ENCODE peak calls at places on chromosomes 12 and 14, in five cellular contexts. N is Karpas-422, H is MM.1S, L is uterus, I is pancreas. W is an unnamed sample.

GRCh38 chr14:74510955-74511354 is 17.4 kb downstream of the ISCA2 start:
- DNase-seq in L (no peak), I (no peak), H (no peak), N (no peak), W (no peak)

GRCh38 chr14:104665092-104665662 is 24.2 kb upstream of the INF2 start:
- DNase-seq in H (no peak), N (no peak), I (no peak), L (no peak), W (no peak)

GRCh38 chr14:68451676-68452387 is 341.0 kb downstream of the ZFP36L1 start:
- DNase-seq in L (no peak), H (no peak), I (no peak), N (no peak), W (no peak)

GRCh38 chr14:76261371-76261811 is 109.7 kb downstream of the GPATCH2L start:
- DNase-seq in I (no peak), N (no peak), H (no peak), L (no peak), W (no peak)

GRCh38 chr14:58092231-58092630 is 59.8 kb downstream of the ARMH4 start:
- DNase-seq in N (no peak), H (no peak), I (no peak), L (no peak), W (no peak)

GRCh38 chr12:86600664-86601231 is 344.6 kb upstream of the MGAT4C start:
- DNase-seq in H (no peak), I (no peak), L (peak), N (no peak), W (no peak)

GRCh38 chr14:104732355-104732804 is 8.4 kb downstream of the ADSS1 start:
- DNase-seq in I (no peak), H (no peak), L (no peak), N (no peak), W (no peak)

GRCh38 chr12:6927379-6927991 is at the start of gene ATN1:
- DNase-seq in N (peak), H (no peak), L (peak), I (peak), W (peak)

GRCh38 chr12:73863541-73863940 is 674.1 kb upstream of the ATXN7L3B start:
- DNase-seq in H (no peak), N (no peak), L (no peak), I (no peak), W (no peak)

GRCh38 chr14:74456684-74457083 is 30.7 kb upstream of the SYNDIG1L start:
- DNase-seq in H (no peak), I (no peak), N (no peak), L (no peak), W (no peak)

GRCh38 chr14:93171366-93171765 is 13.3 kb downstream of the MOAP1 start:
- DNase-seq in I (no peak), H (no peak), L (no peak), N (no peak), W (no peak)

GRCh38 chr14:47044841-47045240 is 393.3 kb upstream of the RPL10L start:
- DNase-seq in I (no peak), L (no peak), N (no peak), H (no peak), W (no peak)

GRCh38 chr14:34301107-34301734 is 160.8 kb downstream of the SPTSSA start:
- DNase-seq in I (peak), H (peak), N (peak), L (no peak), W (no peak)

GRCh38 chr12:127162902-127163301 is 1104.1 kb upstream of the TMEM132C start:
- DNase-seq in N (no peak), I (no peak), H (peak), L (no peak), W (no peak)

GRCh38 chr12:19771858-19772257 is 332.6 kb downstream of the AEBP2 start:
- DNase-seq in H (no peak), L (no peak), I (no peak), N (no peak), W (no peak)

GRCh38 chr12:45234134-45234865 is 18.4 kb downstream of the ANO6 start:
- DNase-seq in I (peak), H (no peak), L (peak), N (no peak), W (no peak)

GRCh38 chr12:25769076-25769945 is 189.2 kb upstream of the RASSF8 start:
- DNase-seq in N (no peak), I (no peak), L (no peak), H (no peak), W (no peak)

GRCh38 chr14:80872645-80873044 is 68.9 kb downstream of the CEP128 start:
- DNase-seq in N (no peak), H (no peak), L (no peak), I (no peak), W (no peak)

GRCh38 chr14:55107766-55108554 is 21.1 kb upstream of the LGALS3 start:
- DNase-seq in H (no peak), N (no peak), I (peak), L (peak), W (no peak)

GRCh38 chr14:67490201-67490600 is 1.7 kb upstream of the TMEM229B start:
- DNase-seq in H (no peak), N (no peak), I (no peak), L (no peak), W (no peak)

GRCh38 chr12:123882306-123882705 is 90.3 kb downstream of the CCDC92 start:
- DNase-seq in H (no peak), N (no peak), L (no peak), I (no peak), W (no peak)

GRCh38 chr12:68428211-68428610 is 96.0 kb upstream of the MDM1 start:
- DNase-seq in I (no peak), N (no peak), H (no peak), L (no peak), W (no peak)

GRCh38 chr14:74552623-74553022 is 59.1 kb downstream of the ISCA2 start:
- DNase-seq in I (no peak), H (no peak), L (peak), N (no peak), W (no peak)

GRCh38 chr12:65787056-65787855 is 37.0 kb upstream of the HMGA2 start:
- DNase-seq in I (no peak), N (no peak), H (no peak), L (no peak), W (no peak)

GRCh38 chr12:109927622-109928021 is 27.5 kb downstream of the TCHP start:
- DNase-seq in I (no peak), L (no peak), H (no peak), N (peak), W (no peak)

GRCh38 chr14:73729556-73730265 is 15.5 kb upstream of the PNMA1 start:
- DNase-seq in N (no peak), L (no peak), I (no peak), H (no peak), W (no peak)

GRCh38 chr12:117580718-117581062 is 219.3 kb upstream of the NOS1 start:
- DNase-seq in I (peak), N (peak), H (peak), L (peak), W (peak)

GRCh38 chr12:89328483-89329030 is 23.7 kb downstream of the DUSP6 start:
- DNase-seq in I (no peak), L (no peak), H (no peak), N (no peak), W (no peak)

GRCh38 chr12:93167841-93168492 is 209.8 kb upstream of the NUDT4 start:
- DNase-seq in N (no peak), H (peak), L (no peak), I (no peak), W (no peak)

GRCh38 chr12:93802293-93802692 is 125.1 kb downstream of the CRADD start:
- DNase-seq in N (no peak), H (no peak), I (no peak), L (no peak), W (no peak)

GRCh38 chr12:85281947-85282312 is 1.9 kb downstream of the ALX1 start:
- DNase-seq in H (no peak), N (no peak), I (no peak), L (no peak), W (no peak)

GRCh38 chr12:57135487-57135886 is 7.2 kb downstream of the LRP1 start:
- DNase-seq in H (no peak), N (no peak), L (peak), I (no peak), W (no peak)

GRCh38 chr14:65043893-65044595 is 57.3 kb downstream of the FNTB start:
- DNase-seq in N (no peak), L (no peak), H (no peak), I (no peak), W (no peak)

GRCh38 chr14:46036099-46036498 is 615.5 kb downstream of the RPL10L start:
- DNase-seq in H (no peak), I (no peak), L (no peak), N (no peak), W (no peak)

GRCh38 chr12:14262771-14263511 is 102.5 kb upstream of the ATF7IP start:
- DNase-seq in L (no peak), I (no peak), H (no peak), N (no peak), W (no peak)

GRCh38 chr12:14260011-14260993 is 105.2 kb upstream of the ATF7IP start:
- DNase-seq in N (no peak), H (no peak), L (peak), I (peak), W (peak)

GRCh38 chr12:14263742-14264141 is 101.7 kb upstream of the ATF7IP start:
- DNase-seq in N (no peak), L (no peak), H (no peak), I (no peak), W (no peak)

GRCh38 chr12:14261096-14261495 is 104.4 kb upstream of the ATF7IP start:
- DNase-seq in N (no peak), H (no peak), L (peak), I (no peak), W (no peak)

GRCh38 chr12:14261861-14262260 is 103.6 kb upstream of the ATF7IP start:
- DNase-seq in L (no peak), N (no peak), I (no peak), H (no peak), W (no peak)
- H3K27ac ChIP-seq in L (peak), N (no peak), I (no peak), H (no peak), W (no peak)

GRCh38 chr14:37598973-37599526 is 3.6 kb downstream of the TTC6 start:
- DNase-seq in H (no peak), N (no peak), I (no peak), L (no peak), W (no peak)

GRCh38 chr14:37601849-37602248 is 6.4 kb downstream of the TTC6 start:
- DNase-seq in L (no peak), I (no peak), N (no peak), H (no peak), W (no peak)

GRCh38 chr14:37602605-37603453 is 7.4 kb downstream of the TTC6 start:
- DNase-seq in I (no peak), H (no peak), N (no peak), L (no peak), W (no peak)

GRCh38 chr14:37599527-37600368 is 4.3 kb downstream of the TTC6 start:
- DNase-seq in I (no peak), L (no peak), H (no peak), N (no peak), W (no peak)

DNA sequence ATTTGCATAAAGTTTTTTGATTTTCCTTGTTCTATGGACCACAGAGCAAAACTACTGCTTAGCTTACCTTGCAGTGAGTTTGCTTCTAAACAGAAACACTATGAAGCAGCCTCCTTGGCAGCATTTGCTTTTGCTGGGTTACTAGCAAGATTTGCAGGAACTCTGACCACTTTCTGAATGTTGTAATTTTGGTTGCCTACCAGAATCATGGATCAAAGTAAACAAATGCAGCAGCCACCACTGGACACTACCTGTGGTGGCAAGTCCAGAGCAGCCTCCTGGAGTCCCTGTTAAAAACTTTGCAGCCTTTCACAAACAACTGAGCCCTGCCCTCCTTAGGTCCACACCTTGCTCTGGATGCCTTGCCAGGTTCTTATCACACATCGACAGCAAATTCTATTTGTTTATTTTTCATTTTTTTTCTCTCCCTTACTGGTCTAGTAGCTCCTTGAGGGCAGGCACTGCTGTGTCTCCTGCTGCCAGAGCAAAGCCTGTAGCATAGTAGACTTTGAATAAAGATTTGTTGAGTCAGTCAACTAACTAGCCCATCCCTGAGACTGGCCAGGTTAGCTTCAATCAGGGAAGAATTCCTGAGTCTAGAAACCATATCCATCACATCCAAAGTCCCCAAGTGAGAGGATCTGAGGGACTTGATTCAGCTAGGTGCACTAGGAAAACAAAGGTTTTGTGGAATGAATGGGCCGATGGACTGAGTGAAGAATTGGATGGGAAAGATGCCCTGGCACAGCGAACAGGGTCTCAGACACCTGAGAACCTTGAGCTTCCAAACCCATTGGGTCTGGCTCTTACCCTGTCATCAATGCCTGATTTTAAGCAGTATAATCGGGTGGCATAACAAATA is 5.7 kb downstream of the TTC6 start:
- DNase-seq in I (no peak), L (no peak), N (no peak), H (no peak), W (no peak)
- H3K27ac ChIP-seq in I (no peak), L (no peak), N (no peak), H (no peak), W (no peak)

GRCh38 chr14:90552465-90553297 is 155.9 kb downstream of the CALM1 start:
- DNase-seq in I (no peak), H (no peak), L (no peak), N (no peak), W (no peak)

GRCh38 chr14:90553921-90554336 is 157.1 kb downstream of the CALM1 start:
- DNase-seq in N (no peak), L (no peak), H (no peak), I (no peak), W (no peak)

GRCh38 chr14:90551733-90552464 is 155.1 kb downstream of the CALM1 start:
- DNase-seq in I (no peak), N (no peak), H (no peak), L (no peak), W (peak)

GRCh38 chr14:90554341-90554740 is 157.5 kb downstream of the CALM1 start:
- DNase-seq in H (no peak), N (no peak), L (no peak), I (no peak), W (peak)

GRCh38 chr14:90553298-90553920 is 156.6 kb downstream of the CALM1 start:
- DNase-seq in N (no peak), I (no peak), L (no peak), H (no peak), W (no peak)
- H3K27ac ChIP-seq in N (no peak), I (no peak), L (no peak), H (no peak), W (peak)

DNA sequence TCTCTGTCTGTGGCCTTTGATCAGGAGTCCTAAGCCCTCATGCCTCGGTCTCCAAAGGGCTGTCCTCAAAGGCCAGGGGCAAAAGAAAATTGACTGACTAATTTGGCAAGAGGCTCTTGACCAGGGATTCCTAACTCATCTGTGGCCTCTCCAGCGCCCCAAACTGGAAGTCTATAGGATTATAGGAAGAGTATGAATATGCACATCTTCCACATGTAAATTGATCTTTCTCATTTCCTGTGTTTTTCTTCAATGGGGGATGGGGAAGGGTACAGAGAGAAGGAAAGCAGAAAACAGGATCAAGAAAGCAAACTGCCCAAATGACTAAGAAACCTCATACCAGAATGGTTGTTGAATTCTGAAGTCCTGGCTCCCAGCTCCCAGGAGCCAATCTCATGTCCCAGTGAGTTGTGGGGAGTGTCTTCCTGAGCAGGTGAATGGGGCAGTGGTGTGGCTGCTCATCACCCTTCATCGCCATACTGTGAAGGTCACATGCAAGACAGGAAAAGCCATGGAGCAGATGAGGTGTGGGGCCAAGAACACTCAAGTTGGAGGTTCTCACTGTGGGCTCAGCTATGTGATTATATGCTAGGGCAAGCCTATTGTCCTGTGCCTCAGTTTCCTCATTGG is 16.7 kb upstream of the TSPAN11 start:
- DNase-seq in I (no peak), H (no peak), N (peak), L (no peak), W (no peak)
- H3K27ac ChIP-seq in I (no peak), H (no peak), N (no peak), L (no peak), W (no peak)

GRCh38 chr14:31263485-31264133 is 56.0 kb upstream of the HECTD1 start:
- DNase-seq in I (no peak), H (no peak), L (peak), N (no peak), W (no peak)
- H3K27ac ChIP-seq in I (no peak), H (no peak), L (peak), N (peak), W (no peak)

GRCh38 chr12:116236986-116237385 is 40.5 kb downstream of the MED13L start:
- DNase-seq in N (no peak), H (no peak), I (no peak), L (no peak), W (no peak)
- H3K27ac ChIP-seq in N (no peak), H (no peak), I (no peak), L (no peak), W (no peak)

GRCh38 chr14:72634910-72635647 is 258.8 kb downstream of the DPF3 start:
- DNase-seq in I (no peak), L (no peak), H (peak), N (no peak), W (no peak)
- H3K27ac ChIP-seq in I (no peak), L (no peak), H (peak), N (no peak), W (no peak)

GRCh38 chr14:31283153-31283552 is 75.6 kb upstream of the HECTD1 start:
- DNase-seq in I (no peak), H (no peak), L (no peak), N (no peak), W (no peak)
- H3K27ac ChIP-seq in I (no peak), H (no peak), L (no peak), N (no peak), W (no peak)